ENCODE peak calls at places on chromosomes 12 and 14, in four cellular contexts. H is GM12878, B is K562, Y is HepG2. I is an unnamed sample.

GRCh38 chr14:76348898-76349297 is 27.0 kb upstream of the ESRRB start:
- DNase-seq in H (no peak), B (no peak), Y (no peak), I (no peak)

GRCh38 chr12:78457951-78458350 is 406.6 kb upstream of the SYT1 start:
- DNase-seq in H (peak), B (no peak), Y (no peak), I (no peak)

GRCh38 chr14:37232907-37233481 is 35.3 kb downstream of the MIPOL1 start:
- DNase-seq in H (no peak), B (peak), Y (peak), I (no peak)

GRCh38 chr14:66233571-66233970 is 252.6 kb upstream of the CCDC196 start:
- DNase-seq in H (no peak), B (no peak), Y (no peak), I (no peak)

GRCh38 chr12:114408415-114408814 is 2.5 kb upstream of the TBX5 start:
- DNase-seq in H (no peak), B (no peak), Y (no peak), I (no peak)

GRCh38 chr14:24986206-24986893 is 63.6 kb downstream of the STXBP6 start:
- DNase-seq in H (no peak), B (no peak), Y (no peak), I (no peak)

GRCh38 chr14:64008016-64008415 is 155.2 kb downstream of the SYNE2 start:
- DNase-seq in H (no peak), B (no peak), Y (no peak), I (no peak)

GRCh38 chr12:63982787-63983186 is 138.3 kb downstream of the SRGAP1 start:
- DNase-seq in H (no peak), B (no peak), Y (no peak), I (no peak)

GRCh38 chr14:90730367-90730766 is 85.9 kb downstream of the TTC7B start:
- DNase-seq in H (no peak), B (no peak), Y (no peak), I (no peak)

GRCh38 chr14:70919774-70920173 is 12.5 kb downstream of the PCNX1 start:
- DNase-seq in H (no peak), B (no peak), Y (no peak), I (no peak)

GRCh38 chr12:64373204-64373603 is 17.4 kb downstream of the C12orf56 start:
- DNase-seq in H (no peak), B (no peak), Y (no peak), I (no peak)

GRCh38 chr12:110349521-110350151 is 53.9 kb downstream of the ANAPC7 start:
- DNase-seq in H (no peak), B (no peak), Y (no peak), I (no peak)

GRCh38 chr14:59926534-59926933 is 6.6 kb downstream of the LRRC9 start:
- DNase-seq in H (no peak), B (no peak), Y (no peak), I (no peak)
- TF ChIP-seq ETV6 in H (no peak), B (no peak), Y (no peak), I (no peak)

GRCh38 chr14:44982594-44982993 is 20.6 kb downstream of the TOGARAM1 start:
- DNase-seq in H (no peak), B (no peak), Y (no peak), I (no peak)
- TF ChIP-seq ETV6 in H (no peak), B (no peak), Y (no peak), I (no peak)

GRCh38 chr14:61176686-61177085 is 104.5 kb downstream of the TMEM30B start:
- DNase-seq in H (no peak), B (no peak), Y (no peak), I (no peak)

GRCh38 chr14:61179776-61180398 is 101.3 kb downstream of the TMEM30B start:
- DNase-seq in H (no peak), B (no peak), Y (no peak), I (no peak)

GRCh38 chr14:61179061-61179675 is 102.0 kb downstream of the TMEM30B start:
- DNase-seq in H (no peak), B (no peak), Y (peak), I (no peak)

GRCh38 chr14:61177279-61178225 is 103.6 kb downstream of the TMEM30B start:
- DNase-seq in H (no peak), B (no peak), Y (no peak), I (peak)

GRCh38 chr14:61178226-61179060 is 102.7 kb downstream of the TMEM30B start:
- DNase-seq in H (no peak), B (no peak), Y (peak), I (no peak)
- TF ChIP-seq ETV6 in H (no peak), B (no peak), Y (no peak), I (no peak)

GRCh38 chr14:65035049-65035448 is 48.4 kb downstream of the FNTB start:
- DNase-seq in H (no peak), B (no peak), Y (no peak), I (no peak)
- TF ChIP-seq ETV6 in H (no peak), B (no peak), Y (no peak), I (no peak)

GRCh38 chr14:74954232-74954946 is 1.0 kb downstream of the PGF start:
- DNase-seq in H (no peak), B (peak), Y (peak), I (no peak)

GRCh38 chr14:74956280-74957072 is 1.1 kb upstream of the PGF start:
- DNase-seq in H (no peak), B (no peak), Y (no peak), I (no peak)

GRCh38 chr14:74956000-74956279 is 543 bp upstream of the PGF start:
- DNase-seq in H (no peak), B (no peak), Y (no peak), I (no peak)

GRCh38 chr14:74954947-74955228 is 509 bp downstream of the PGF start:
- DNase-seq in H (no peak), B (no peak), Y (no peak), I (no peak)

DNA sequence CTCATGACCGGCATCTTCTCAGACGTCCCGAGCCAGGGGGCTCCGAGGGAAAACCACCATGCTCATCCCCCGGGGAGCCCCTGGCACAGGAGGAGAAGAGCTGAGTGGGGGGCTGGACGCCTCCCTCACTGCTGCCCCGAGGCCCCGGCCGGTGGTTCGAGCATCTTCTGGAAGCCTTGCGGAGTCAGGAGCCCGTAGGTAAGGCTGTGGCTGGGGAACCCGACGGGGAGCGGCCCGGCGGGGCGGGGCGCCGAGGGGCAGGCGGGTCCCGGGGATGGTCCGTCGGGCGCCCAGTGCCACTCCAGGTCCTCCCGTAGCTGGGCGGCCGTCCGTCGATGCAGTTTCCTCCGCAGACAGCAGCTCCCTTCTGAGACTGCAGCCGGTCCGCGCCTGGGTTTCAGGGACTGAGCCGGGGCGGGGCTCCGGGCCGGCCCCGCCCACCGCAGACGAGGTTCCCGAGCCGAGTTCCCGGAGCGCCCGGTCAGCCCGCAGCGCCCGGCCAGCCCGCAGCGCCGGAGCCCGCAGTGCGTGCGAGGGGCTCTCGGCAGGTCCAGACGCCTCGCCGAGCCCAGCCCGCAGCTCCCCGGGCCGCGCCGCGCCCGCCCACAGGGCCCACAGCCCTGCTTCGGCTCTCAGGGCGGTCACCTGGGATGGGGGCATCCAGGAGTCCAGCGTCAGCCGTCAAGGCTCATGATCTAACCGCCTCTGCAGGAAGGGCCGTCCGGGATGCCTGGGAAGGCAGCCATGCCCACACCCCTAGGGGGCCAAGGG is at the start of gene PGF:
- DNase-seq in H (no peak), B (peak), Y (no peak), I (peak)
- TF ChIP-seq ETV6 in H (no peak), B (no peak), Y (no peak), I (no peak)